ENCODE peak calls at places on chromosomes 7 and 10, in four cellular contexts. One of them, this sample, is unnamed.
A peak's percentile ranks its signal among the peaks of the same experiment; 100 is the strongest.

GRCh38 chr10:48667960-48668541 is 16.6 kb upstream of the WDFY4 start:
- DNase-seq in Daoy: no peak
- DNase-seq in posterior cingulate gyrus: no peak
- DNase-seq in activated T-cell treated with anti-CD3 and anti-CD28 coated beads, Interleukin-2, amount 50 U/mL, for 72 hours: no peak
- DNase-seq in this sample: no peak

GRCh38 chr7:77382532-77382931 is 33.6 kb downstream of the GSAP start:
- DNase-seq in activated T-cell treated with anti-CD3 and anti-CD28 coated beads, Interleukin-2, amount 50 U/mL, for 72 hours: no peak
- DNase-seq in Daoy: no peak
- DNase-seq in posterior cingulate gyrus: no peak
- DNase-seq in this sample: no peak

GRCh38 chr7:90520484-90520883 is 51.0 kb downstream of the PTTG1IP2 start:
- DNase-seq in activated T-cell treated with anti-CD3 and anti-CD28 coated beads, Interleukin-2, amount 50 U/mL, for 72 hours: no peak
- DNase-seq in Daoy: peak; percentile 3
- DNase-seq in posterior cingulate gyrus: no peak
- DNase-seq in this sample: peak; percentile 29

GRCh38 chr7:66626236-66626957 is 2.3 kb upstream of the KCTD7 start:
- DNase-seq in activated T-cell treated with anti-CD3 and anti-CD28 coated beads, Interleukin-2, amount 50 U/mL, for 72 hours: no peak
- DNase-seq in Daoy: peak; percentile 46
- DNase-seq in posterior cingulate gyrus: no peak
- DNase-seq in this sample: no peak

GRCh38 chr7:93960986-93961385 is 39.5 kb downstream of the GNG11 start:
- DNase-seq in Daoy: no peak
- DNase-seq in posterior cingulate gyrus: no peak
- DNase-seq in activated T-cell treated with anti-CD3 and anti-CD28 coated beads, Interleukin-2, amount 50 U/mL, for 72 hours: no peak
- DNase-seq in this sample: no peak

GRCh38 chr7:1762238-1762945 is 92.3 kb downstream of the ELFN1 start:
- DNase-seq in activated T-cell treated with anti-CD3 and anti-CD28 coated beads, Interleukin-2, amount 50 U/mL, for 72 hours: no peak
- DNase-seq in Daoy: no peak
- DNase-seq in posterior cingulate gyrus: peak; percentile 15
- DNase-seq in this sample: no peak

GRCh38 chr7:65907501-65908198 is 34.8 kb downstream of the VKORC1L1 start:
- DNase-seq in activated T-cell treated with anti-CD3 and anti-CD28 coated beads, Interleukin-2, amount 50 U/mL, for 72 hours: no peak
- DNase-seq in posterior cingulate gyrus: no peak
- DNase-seq in Daoy: no peak
- DNase-seq in this sample: no peak

GRCh38 chr7:19619122-19619521 is 89.7 kb downstream of the POLR1F start:
- DNase-seq in posterior cingulate gyrus: no peak
- DNase-seq in activated T-cell treated with anti-CD3 and anti-CD28 coated beads, Interleukin-2, amount 50 U/mL, for 72 hours: no peak
- DNase-seq in Daoy: no peak
- DNase-seq in this sample: no peak

GRCh38 chr7:121366852-121367431 is 29.2 kb downstream of the FAM3C start:
- DNase-seq in posterior cingulate gyrus: no peak
- DNase-seq in Daoy: peak; percentile 37
- DNase-seq in activated T-cell treated with anti-CD3 and anti-CD28 coated beads, Interleukin-2, amount 50 U/mL, for 72 hours: peak; percentile 18
- DNase-seq in this sample: peak; percentile 72